ENCODE peak calls at places on chromosomes 2 and 18, in nine cellular contexts. One of them, this sample, is unnamed.

GRCh38 chr2:202032841-202033316 is 776 bp upstream of the FZD7 start:
- DNase-seq in GM23338: peak; percentile 76
- DNase-seq in nephron progenitor cell: peak; percentile 81
- DNase-seq in heart right ventricle: peak; percentile 57
- DNase-seq in mammary epithelial cell: peak; percentile 66
- DNase-seq in HepG2: no peak
- DNase-seq in lower leg skin: peak; percentile 93
- DNase-seq in brain microvascular endothelial cell: peak; percentile 16
- DNase-seq in AG09319: no peak
- DNase-seq in this sample: peak; percentile 85

GRCh38 chr2:26580751-26581150 is 60.4 kb downstream of the CIB4 start:
- DNase-seq in HepG2: no peak
- DNase-seq in heart right ventricle: no peak
- DNase-seq in GM23338: no peak
- DNase-seq in AG09319: no peak
- DNase-seq in lower leg skin: peak; percentile 77
- DNase-seq in mammary epithelial cell: no peak
- DNase-seq in brain microvascular endothelial cell: no peak
- DNase-seq in nephron progenitor cell: no peak
- DNase-seq in this sample: peak; percentile 47

GRCh38 chr18:79361766-79362522 is 33.8 kb upstream of the NFATC1 start:
- DNase-seq in AG09319: no peak
- DNase-seq in GM23338: no peak
- DNase-seq in HepG2: no peak
- DNase-seq in brain microvascular endothelial cell: peak; percentile 90
- DNase-seq in lower leg skin: no peak
- DNase-seq in heart right ventricle: no peak
- DNase-seq in mammary epithelial cell: no peak
- DNase-seq in nephron progenitor cell: no peak
- DNase-seq in this sample: no peak

GRCh38 chr2:148391324-148391723 is 253.2 kb upstream of the EPC2 start:
- DNase-seq in AG09319: peak; percentile 3
- DNase-seq in GM23338: no peak
- DNase-seq in nephron progenitor cell: no peak
- DNase-seq in heart right ventricle: no peak
- DNase-seq in HepG2: no peak
- DNase-seq in mammary epithelial cell: peak; percentile 5
- DNase-seq in lower leg skin: no peak
- DNase-seq in brain microvascular endothelial cell: no peak
- DNase-seq in this sample: no peak

GRCh38 chr2:1991706-1992245 is 247.5 kb upstream of the PXDN start:
- DNase-seq in brain microvascular endothelial cell: no peak
- DNase-seq in GM23338: no peak
- DNase-seq in HepG2: no peak
- DNase-seq in mammary epithelial cell: no peak
- DNase-seq in AG09319: no peak
- DNase-seq in heart right ventricle: no peak
- DNase-seq in lower leg skin: peak; percentile 56
- DNase-seq in nephron progenitor cell: no peak
- DNase-seq in this sample: no peak

GRCh38 chr2:171160630-171161424 is at the start of gene TLK1:
- DNase-seq in GM23338: peak; percentile 82
- DNase-seq in heart right ventricle: peak; percentile 77
- DNase-seq in nephron progenitor cell: peak; percentile 74
- DNase-seq in mammary epithelial cell: peak; percentile 75
- DNase-seq in HepG2: peak; percentile 73
- DNase-seq in brain microvascular endothelial cell: peak; percentile 41
- DNase-seq in AG09319: peak; percentile 30
- DNase-seq in lower leg skin: peak; percentile 93
- DNase-seq in this sample: peak; percentile 81

GRCh38 chr18:50956116-50956515 is 11.7 kb upstream of the ELAC1 start:
- DNase-seq in AG09319: no peak
- DNase-seq in nephron progenitor cell: no peak
- DNase-seq in lower leg skin: no peak
- DNase-seq in mammary epithelial cell: peak; percentile 8
- DNase-seq in HepG2: no peak
- DNase-seq in heart right ventricle: no peak
- DNase-seq in brain microvascular endothelial cell: no peak
- DNase-seq in GM23338: no peak
- DNase-seq in this sample: no peak

GRCh38 chr2:203673933-203674332 is 32.5 kb upstream of the CD28 start:
- DNase-seq in GM23338: no peak
- DNase-seq in mammary epithelial cell: peak; percentile 70
- DNase-seq in nephron progenitor cell: no peak
- DNase-seq in lower leg skin: no peak
- DNase-seq in brain microvascular endothelial cell: no peak
- DNase-seq in heart right ventricle: no peak
- DNase-seq in AG09319: no peak
- DNase-seq in HepG2: no peak
- DNase-seq in this sample: no peak

GRCh38 chr18:50232419-50232818 is 33.9 kb downstream of the CFAP53 start:
- DNase-seq in HepG2: no peak
- DNase-seq in GM23338: peak; percentile 17
- DNase-seq in heart right ventricle: no peak
- DNase-seq in lower leg skin: no peak
- DNase-seq in nephron progenitor cell: peak; percentile 5
- DNase-seq in mammary epithelial cell: no peak
- DNase-seq in AG09319: no peak
- DNase-seq in brain microvascular endothelial cell: no peak
- DNase-seq in this sample: no peak

GRCh38 chr2:113700186-113700841 is 56.1 kb downstream of the SLC35F5 start:
- DNase-seq in GM23338: peak; percentile 79
- DNase-seq in heart right ventricle: peak; percentile 29
- DNase-seq in mammary epithelial cell: no peak
- DNase-seq in AG09319: no peak
- DNase-seq in lower leg skin: no peak
- DNase-seq in nephron progenitor cell: no peak
- DNase-seq in brain microvascular endothelial cell: no peak
- DNase-seq in HepG2: peak; percentile 46
- DNase-seq in this sample: no peak

GRCh38 chr2:206232287-206233035 is 42.0 kb upstream of the ZDBF2 start:
- DNase-seq in mammary epithelial cell: no peak
- DNase-seq in heart right ventricle: no peak
- DNase-seq in AG09319: no peak
- DNase-seq in lower leg skin: no peak
- DNase-seq in GM23338: peak; percentile 52
- DNase-seq in brain microvascular endothelial cell: no peak
- DNase-seq in HepG2: no peak
- DNase-seq in nephron progenitor cell: no peak
- DNase-seq in this sample: no peak

GRCh38 chr2:239936838-239937581 is 88.1 kb downstream of the NDUFA10 start:
- DNase-seq in GM23338: no peak
- DNase-seq in brain microvascular endothelial cell: no peak
- DNase-seq in AG09319: no peak
- DNase-seq in heart right ventricle: no peak
- DNase-seq in mammary epithelial cell: no peak
- DNase-seq in nephron progenitor cell: no peak
- DNase-seq in lower leg skin: peak; percentile 66
- DNase-seq in HepG2: no peak
- DNase-seq in this sample: peak; percentile 34

GRCh38 chr2:237879058-237879430 is 19.6 kb downstream of the RAMP1 start:
- DNase-seq in heart right ventricle: no peak
- DNase-seq in nephron progenitor cell: no peak
- DNase-seq in AG09319: no peak
- DNase-seq in brain microvascular endothelial cell: no peak
- DNase-seq in GM23338: no peak
- DNase-seq in mammary epithelial cell: peak; percentile 17
- DNase-seq in lower leg skin: no peak
- DNase-seq in HepG2: no peak
- DNase-seq in this sample: no peak

GRCh38 chr2:35428548-35428947 is 927.0 kb upstream of the CRIM1 start:
- DNase-seq in heart right ventricle: peak; percentile 15
- DNase-seq in nephron progenitor cell: peak; percentile 59
- DNase-seq in GM23338: peak; percentile 85
- DNase-seq in mammary epithelial cell: peak; percentile 11
- DNase-seq in AG09319: no peak
- DNase-seq in lower leg skin: no peak
- DNase-seq in HepG2: peak; percentile 25
- DNase-seq in brain microvascular endothelial cell: peak; percentile 1
- DNase-seq in this sample: no peak
- TF ChIP-seq CTCF in heart right ventricle: peak; percentile 50
- TF ChIP-seq CTCF in nephron progenitor cell: peak; percentile 58
- TF ChIP-seq CTCF in GM23338: peak; percentile 86
- TF ChIP-seq CTCF in mammary epithelial cell: peak; percentile 49
- TF ChIP-seq CTCF in AG09319: no peak
- TF ChIP-seq CTCF in lower leg skin: no peak
- TF ChIP-seq CTCF in HepG2: peak; percentile 64
- TF ChIP-seq CTCF in brain microvascular endothelial cell: peak; percentile 71
- TF ChIP-seq CTCF in this sample: peak; percentile 72

DNA sequence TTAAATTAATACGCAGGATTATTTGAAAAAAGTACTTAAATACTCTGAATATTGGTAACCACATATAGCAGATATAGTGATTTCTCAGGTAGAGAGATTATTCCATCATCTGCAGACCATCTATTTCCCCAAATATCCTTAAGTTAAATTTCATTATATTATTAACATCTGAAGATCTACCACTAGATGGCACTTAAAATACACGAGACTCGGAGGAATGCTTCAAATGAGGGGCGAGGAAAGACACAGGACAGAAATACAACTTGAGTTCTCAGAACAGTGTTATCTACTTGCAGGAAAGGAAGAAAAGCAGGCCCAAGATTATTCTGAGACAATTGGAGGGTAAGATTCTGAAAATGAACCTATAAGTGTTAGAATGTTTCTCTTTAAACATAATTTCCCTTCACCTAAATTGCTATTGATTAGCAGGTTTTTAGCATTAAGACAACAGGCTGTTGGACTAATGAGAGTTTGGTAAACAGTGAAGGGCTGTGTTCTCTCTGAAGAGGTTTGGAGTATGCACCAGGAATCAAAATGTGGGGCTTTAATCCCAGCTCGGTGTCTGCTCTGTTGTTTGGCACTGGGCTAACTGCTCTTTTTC is 76.9 kb upstream of the GCFC2 start:
- DNase-seq in AG09319: no peak
- DNase-seq in lower leg skin: no peak
- DNase-seq in nephron progenitor cell: no peak
- DNase-seq in brain microvascular endothelial cell: peak; percentile 5
- DNase-seq in mammary epithelial cell: peak; percentile 17
- DNase-seq in heart right ventricle: no peak
- DNase-seq in HepG2: peak; percentile 44
- DNase-seq in GM23338: peak; percentile 79
- DNase-seq in this sample: no peak
- TF ChIP-seq CTCF in AG09319: peak; percentile 37
- TF ChIP-seq CTCF in lower leg skin: no peak
- TF ChIP-seq CTCF in nephron progenitor cell: peak; percentile 60
- TF ChIP-seq CTCF in brain microvascular endothelial cell: peak; percentile 51
- TF ChIP-seq CTCF in mammary epithelial cell: peak; percentile 48
- TF ChIP-seq CTCF in heart right ventricle: peak; percentile 44
- TF ChIP-seq CTCF in HepG2: peak; percentile 70
- TF ChIP-seq CTCF in GM23338: peak; percentile 69
- TF ChIP-seq CTCF in this sample: peak; percentile 81

GRCh38 chr2:96233880-96234316 is 25.3 kb upstream of the STARD7 start:
- DNase-seq in lower leg skin: no peak
- DNase-seq in GM23338: no peak
- DNase-seq in nephron progenitor cell: no peak
- DNase-seq in heart right ventricle: no peak
- DNase-seq in brain microvascular endothelial cell: no peak
- DNase-seq in HepG2: no peak
- DNase-seq in mammary epithelial cell: no peak
- DNase-seq in AG09319: no peak
- DNase-seq in this sample: no peak
- TF ChIP-seq CTCF in lower leg skin: no peak
- TF ChIP-seq CTCF in GM23338: no peak
- TF ChIP-seq CTCF in nephron progenitor cell: no peak
- TF ChIP-seq CTCF in heart right ventricle: no peak
- TF ChIP-seq CTCF in brain microvascular endothelial cell: no peak
- TF ChIP-seq CTCF in HepG2: no peak
- TF ChIP-seq CTCF in mammary epithelial cell: no peak
- TF ChIP-seq CTCF in AG09319: no peak
- TF ChIP-seq CTCF in this sample: no peak

GRCh38 chr2:38263293-38263692 is 113.8 kb downstream of the ATL2 start:
- DNase-seq in lower leg skin: no peak
- DNase-seq in mammary epithelial cell: no peak
- DNase-seq in HepG2: no peak
- DNase-seq in nephron progenitor cell: no peak
- DNase-seq in brain microvascular endothelial cell: no peak
- DNase-seq in heart right ventricle: no peak
- DNase-seq in GM23338: no peak
- DNase-seq in AG09319: no peak
- DNase-seq in this sample: peak; percentile 7

GRCh38 chr2:38260469-38260868 is 116.6 kb downstream of the ATL2 start:
- DNase-seq in HepG2: no peak
- DNase-seq in lower leg skin: no peak
- DNase-seq in AG09319: no peak
- DNase-seq in heart right ventricle: no peak
- DNase-seq in GM23338: no peak
- DNase-seq in nephron progenitor cell: no peak
- DNase-seq in brain microvascular endothelial cell: no peak
- DNase-seq in mammary epithelial cell: no peak
- DNase-seq in this sample: no peak

GRCh38 chr2:38260972-38261371 is 116.1 kb downstream of the ATL2 start:
- DNase-seq in AG09319: no peak
- DNase-seq in HepG2: no peak
- DNase-seq in GM23338: no peak
- DNase-seq in nephron progenitor cell: no peak
- DNase-seq in lower leg skin: no peak
- DNase-seq in heart right ventricle: no peak
- DNase-seq in mammary epithelial cell: no peak
- DNase-seq in brain microvascular endothelial cell: no peak
- DNase-seq in this sample: no peak

GRCh38 chr2:38262514-38262871 is 114.6 kb downstream of the ATL2 start:
- DNase-seq in GM23338: no peak
- DNase-seq in heart right ventricle: no peak
- DNase-seq in AG09319: no peak
- DNase-seq in HepG2: no peak
- DNase-seq in brain microvascular endothelial cell: no peak
- DNase-seq in mammary epithelial cell: no peak
- DNase-seq in lower leg skin: no peak
- DNase-seq in nephron progenitor cell: no peak
- DNase-seq in this sample: no peak

DNA sequence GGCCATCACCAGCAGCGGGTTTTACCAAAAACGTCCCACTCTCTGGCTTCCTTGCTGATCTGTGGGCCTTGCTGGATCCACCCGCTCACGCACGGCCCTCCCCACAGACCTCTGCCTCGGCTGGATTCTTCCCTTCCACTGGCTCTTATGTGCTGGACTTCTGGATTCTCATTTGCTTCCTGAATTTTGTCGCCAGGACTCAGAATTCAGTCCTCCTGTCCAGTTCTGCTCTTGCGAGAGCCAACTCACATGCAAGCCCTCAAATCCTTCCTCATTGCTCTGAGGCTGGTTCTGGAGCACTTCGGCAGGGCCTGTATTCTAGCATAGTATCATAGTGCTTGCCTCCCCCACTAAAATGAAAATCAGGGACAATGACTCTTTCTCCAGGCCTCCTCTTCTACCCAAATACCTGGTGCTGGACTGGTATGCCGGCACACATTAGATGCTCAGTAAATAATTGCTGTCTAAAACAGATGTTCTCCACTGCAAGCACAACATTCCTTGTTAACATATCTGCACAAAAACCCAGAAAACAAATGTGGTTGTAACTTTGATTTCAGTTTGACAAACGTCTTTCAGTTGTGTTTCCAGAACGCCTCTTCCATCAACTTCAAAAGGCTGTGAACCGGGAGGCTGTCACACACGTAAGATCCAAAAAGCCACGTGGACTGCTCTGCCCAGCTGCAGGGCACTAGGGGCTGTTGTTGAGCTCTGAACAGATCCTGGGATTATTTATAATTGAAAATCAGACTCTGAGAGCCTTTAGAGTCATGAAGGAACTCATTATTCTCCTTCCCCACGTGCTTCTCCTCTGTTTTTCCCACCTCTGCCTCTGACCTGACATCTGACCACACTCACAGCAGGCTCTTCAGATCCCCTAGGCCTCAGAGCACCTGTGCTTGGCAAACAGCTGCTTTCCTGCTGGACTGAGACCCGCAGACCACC is 115.2 kb downstream of the ATL2 start:
- DNase-seq in AG09319: no peak
- DNase-seq in GM23338: no peak
- DNase-seq in nephron progenitor cell: no peak
- DNase-seq in heart right ventricle: no peak
- DNase-seq in mammary epithelial cell: no peak
- DNase-seq in brain microvascular endothelial cell: no peak
- DNase-seq in lower leg skin: no peak
- DNase-seq in HepG2: no peak
- DNase-seq in this sample: no peak
- TF ChIP-seq CTCF in AG09319: no peak
- TF ChIP-seq CTCF in GM23338: no peak
- TF ChIP-seq CTCF in nephron progenitor cell: no peak
- TF ChIP-seq CTCF in heart right ventricle: no peak
- TF ChIP-seq CTCF in mammary epithelial cell: no peak
- TF ChIP-seq CTCF in brain microvascular endothelial cell: no peak
- TF ChIP-seq CTCF in lower leg skin: no peak
- TF ChIP-seq CTCF in HepG2: no peak
- TF ChIP-seq CTCF in this sample: no peak

This sample was measured in type B pancreatic cell.